ENCODE peak calls at places on chromosomes 7 and 10, in six cellular contexts. One of them, this sample, is unnamed.

GRCh38 chr10:130221456-130222375 is 85.5 kb downstream of the GLRX3 start:
- DNase-seq in right atrium auricular region: no peak
- DNase-seq in fibroblast of pulmonary artery: no peak
- DNase-seq in GM10248: no peak
- DNase-seq in GM20000: no peak
- DNase-seq in adrenal gland: no peak
- DNase-seq in this sample: no peak

GRCh38 chr7:70694909-70695803 is 436.8 kb upstream of the GALNT17 start:
- DNase-seq in right atrium auricular region: no peak
- DNase-seq in fibroblast of pulmonary artery: peak; percentile 22
- DNase-seq in GM10248: peak; percentile 38
- DNase-seq in GM20000: peak; percentile 58
- DNase-seq in adrenal gland: no peak
- DNase-seq in this sample: peak; percentile 45

GRCh38 chr10:3472705-3473078 is 300.1 kb upstream of the PITRM1 start:
- DNase-seq in right atrium auricular region: no peak
- DNase-seq in fibroblast of pulmonary artery: peak; percentile 50
- DNase-seq in GM10248: no peak
- DNase-seq in GM20000: no peak
- DNase-seq in adrenal gland: no peak
- DNase-seq in this sample: no peak

GRCh38 chr7:121604627-121605296 is 208.7 kb upstream of the FAM3C start:
- DNase-seq in right atrium auricular region: no peak
- DNase-seq in fibroblast of pulmonary artery: peak; percentile 38
- DNase-seq in GM10248: no peak
- DNase-seq in GM20000: no peak
- DNase-seq in adrenal gland: peak; percentile 40
- DNase-seq in this sample: no peak

GRCh38 chr7:13181221-13181620 is 493.8 kb downstream of the ARL4A start:
- DNase-seq in right atrium auricular region: no peak
- DNase-seq in fibroblast of pulmonary artery: peak; percentile 3
- DNase-seq in GM10248: no peak
- DNase-seq in GM20000: no peak
- DNase-seq in adrenal gland: no peak
- DNase-seq in this sample: no peak

GRCh38 chr7:135855836-135856235 is 107.2 kb upstream of the FAM180A start:
- DNase-seq in right atrium auricular region: no peak
- DNase-seq in fibroblast of pulmonary artery: no peak
- DNase-seq in GM10248: no peak
- DNase-seq in GM20000: no peak
- DNase-seq in adrenal gland: no peak
- DNase-seq in this sample: no peak

GRCh38 chr7:23333671-23334246 is 34.6 kb downstream of the MALSU1 start:
- DNase-seq in right atrium auricular region: no peak
- DNase-seq in fibroblast of pulmonary artery: peak; percentile 89
- DNase-seq in GM10248: no peak
- DNase-seq in GM20000: no peak
- DNase-seq in adrenal gland: no peak
- DNase-seq in this sample: no peak

GRCh38 chr10:74854610-74855009 is 28.2 kb downstream of the KAT6B start:
- DNase-seq in right atrium auricular region: no peak
- DNase-seq in fibroblast of pulmonary artery: no peak
- DNase-seq in GM10248: no peak
- DNase-seq in GM20000: peak; percentile 10
- DNase-seq in adrenal gland: no peak
- DNase-seq in this sample: no peak

GRCh38 chr10:36720931-36721330 is 404.5 kb upstream of the ANKRD30A start:
- DNase-seq in right atrium auricular region: no peak
- DNase-seq in fibroblast of pulmonary artery: peak; percentile 24
- DNase-seq in GM10248: no peak
- DNase-seq in GM20000: no peak
- DNase-seq in adrenal gland: no peak
- DNase-seq in this sample: no peak

GRCh38 chr7:155258233-155258575 is 39.5 kb upstream of the INSIG1 start:
- DNase-seq in right atrium auricular region: peak; percentile 79
- DNase-seq in fibroblast of pulmonary artery: peak; percentile 69
- DNase-seq in GM10248: no peak
- DNase-seq in GM20000: no peak
- DNase-seq in adrenal gland: peak; percentile 33
- DNase-seq in this sample: no peak

GRCh38 chr10:103676851-103677417 is 178.4 kb downstream of the SH3PXD2A start:
- DNase-seq in right atrium auricular region: peak; percentile 91
- DNase-seq in fibroblast of pulmonary artery: peak; percentile 93
- DNase-seq in GM10248: no peak
- DNase-seq in GM20000: no peak
- DNase-seq in adrenal gland: peak; percentile 53
- DNase-seq in this sample: no peak

GRCh38 chr7:87886875-87887274 is 10.6 kb downstream of the DBF4 start:
- DNase-seq in right atrium auricular region: no peak
- DNase-seq in fibroblast of pulmonary artery: peak; percentile 72
- DNase-seq in GM10248: no peak
- DNase-seq in GM20000: no peak
- DNase-seq in adrenal gland: no peak
- DNase-seq in this sample: peak; percentile 52

GRCh38 chr10:109018892-109019507 is 904.3 kb downstream of the XPNPEP1 start:
- DNase-seq in right atrium auricular region: no peak
- DNase-seq in fibroblast of pulmonary artery: no peak
- DNase-seq in GM10248: no peak
- DNase-seq in GM20000: no peak
- DNase-seq in adrenal gland: no peak
- DNase-seq in this sample: peak; percentile 16

GRCh38 chr10:98555011-98555619 is 108.4 kb upstream of the HPS1 start:
- DNase-seq in right atrium auricular region: no peak
- DNase-seq in fibroblast of pulmonary artery: no peak
- DNase-seq in GM10248: no peak
- DNase-seq in GM20000: no peak
- DNase-seq in adrenal gland: no peak
- DNase-seq in this sample: no peak

GRCh38 chr10:71811351-71811750 is 38.0 kb upstream of the VSIR start:
- DNase-seq in right atrium auricular region: no peak
- DNase-seq in fibroblast of pulmonary artery: no peak
- DNase-seq in GM10248: no peak
- DNase-seq in GM20000: no peak
- DNase-seq in adrenal gland: no peak
- DNase-seq in this sample: no peak

GRCh38 chr10:110151467-110151866 is 55.9 kb upstream of the MXI1 start:
- DNase-seq in right atrium auricular region: no peak
- DNase-seq in fibroblast of pulmonary artery: no peak
- DNase-seq in GM10248: no peak
- DNase-seq in GM20000: no peak
- DNase-seq in adrenal gland: no peak
- DNase-seq in this sample: no peak

GRCh38 chr7:121061826-121062582 is 73.5 kb downstream of the CPED1 start:
- DNase-seq in right atrium auricular region: no peak
- DNase-seq in fibroblast of pulmonary artery: no peak
- DNase-seq in GM10248: no peak
- DNase-seq in GM20000: no peak
- DNase-seq in adrenal gland: no peak
- DNase-seq in this sample: no peak

GRCh38 chr7:111059826-111060225 is 31.1 kb upstream of the LRRN3 start:
- DNase-seq in right atrium auricular region: no peak
- DNase-seq in fibroblast of pulmonary artery: no peak
- DNase-seq in GM10248: no peak
- DNase-seq in GM20000: no peak
- DNase-seq in adrenal gland: no peak
- DNase-seq in this sample: no peak

GRCh38 chr10:61272781-61273180 is 180.4 kb downstream of the TMEM26 start:
- DNase-seq in right atrium auricular region: no peak
- DNase-seq in fibroblast of pulmonary artery: no peak
- DNase-seq in GM10248: no peak
- DNase-seq in GM20000: no peak
- DNase-seq in adrenal gland: no peak
- DNase-seq in this sample: no peak

DNA sequence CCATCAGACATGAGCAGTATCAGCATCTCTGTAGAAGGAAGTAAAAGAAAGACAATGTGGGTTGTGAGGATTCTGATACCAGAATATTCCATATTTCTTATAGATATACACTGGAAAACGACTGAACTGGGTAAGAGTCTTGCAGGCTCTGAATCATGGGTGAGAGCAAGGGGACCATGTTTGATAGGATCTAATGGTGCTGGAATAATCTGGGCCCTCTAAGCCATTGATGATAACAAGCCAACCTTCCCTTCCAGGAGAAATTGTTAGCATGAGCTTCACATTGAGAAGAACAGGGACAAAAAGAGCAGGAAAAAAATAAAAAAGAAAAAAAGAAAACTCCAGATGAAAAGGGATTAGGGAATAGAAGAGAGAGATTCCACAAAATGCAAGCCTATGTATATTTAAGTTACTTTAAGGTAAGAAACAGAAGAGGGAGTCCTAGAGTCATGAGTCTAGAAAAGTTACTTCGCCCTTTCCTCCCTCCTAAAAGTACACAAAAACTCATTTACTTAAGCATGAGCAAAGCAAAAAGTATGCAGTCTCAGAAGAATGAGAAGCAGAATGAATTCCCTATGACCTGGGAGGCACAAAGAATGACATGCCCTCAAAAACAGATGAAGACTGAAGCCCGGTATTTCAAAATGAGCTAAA is 181.9 kb downstream of the TMEM26 start:
- DNase-seq in right atrium auricular region: no peak
- DNase-seq in fibroblast of pulmonary artery: peak; percentile 77
- DNase-seq in GM10248: no peak
- DNase-seq in GM20000: no peak
- DNase-seq in adrenal gland: no peak
- DNase-seq in this sample: no peak
- TF ChIP-seq CTCF in right atrium auricular region: no peak
- TF ChIP-seq CTCF in fibroblast of pulmonary artery: peak; percentile 30
- TF ChIP-seq CTCF in GM10248: no peak
- TF ChIP-seq CTCF in GM20000: no peak
- TF ChIP-seq CTCF in adrenal gland: peak; percentile 17
- TF ChIP-seq CTCF in this sample: no peak

GRCh38 chr10:27251554-27251953 is 11.0 kb upstream of the ACBD5 start:
- DNase-seq in right atrium auricular region: no peak
- DNase-seq in fibroblast of pulmonary artery: no peak
- DNase-seq in GM10248: no peak
- DNase-seq in GM20000: no peak
- DNase-seq in adrenal gland: no peak
- DNase-seq in this sample: no peak

GRCh38 chr10:27256299-27256698 is 15.7 kb upstream of the ACBD5 start:
- DNase-seq in right atrium auricular region: no peak
- DNase-seq in fibroblast of pulmonary artery: no peak
- DNase-seq in GM10248: no peak
- DNase-seq in GM20000: no peak
- DNase-seq in adrenal gland: no peak
- DNase-seq in this sample: no peak

GRCh38 chr10:27256790-27257189 is 16.2 kb upstream of the ACBD5 start:
- DNase-seq in right atrium auricular region: no peak
- DNase-seq in fibroblast of pulmonary artery: no peak
- DNase-seq in GM10248: no peak
- DNase-seq in GM20000: no peak
- DNase-seq in adrenal gland: no peak
- DNase-seq in this sample: no peak

GRCh38 chr10:27248215-27248614 is 7.6 kb upstream of the ACBD5 start:
- DNase-seq in right atrium auricular region: no peak
- DNase-seq in fibroblast of pulmonary artery: no peak
- DNase-seq in GM10248: no peak
- DNase-seq in GM20000: no peak
- DNase-seq in adrenal gland: no peak
- DNase-seq in this sample: no peak

GRCh38 chr10:27252267-27253000 is 11.8 kb upstream of the ACBD5 start:
- DNase-seq in right atrium auricular region: no peak
- DNase-seq in fibroblast of pulmonary artery: peak; percentile 69
- DNase-seq in GM10248: peak; percentile 85
- DNase-seq in GM20000: peak; percentile 91
- DNase-seq in adrenal gland: peak; percentile 68
- DNase-seq in this sample: no peak
- TF ChIP-seq CTCF in right atrium auricular region: peak; percentile 92
- TF ChIP-seq CTCF in fibroblast of pulmonary artery: peak; percentile 11
- TF ChIP-seq CTCF in GM10248: peak; percentile 25
- TF ChIP-seq CTCF in GM20000: peak; percentile 31
- TF ChIP-seq CTCF in adrenal gland: peak; percentile 37
- TF ChIP-seq CTCF in this sample: no peak

DNA sequence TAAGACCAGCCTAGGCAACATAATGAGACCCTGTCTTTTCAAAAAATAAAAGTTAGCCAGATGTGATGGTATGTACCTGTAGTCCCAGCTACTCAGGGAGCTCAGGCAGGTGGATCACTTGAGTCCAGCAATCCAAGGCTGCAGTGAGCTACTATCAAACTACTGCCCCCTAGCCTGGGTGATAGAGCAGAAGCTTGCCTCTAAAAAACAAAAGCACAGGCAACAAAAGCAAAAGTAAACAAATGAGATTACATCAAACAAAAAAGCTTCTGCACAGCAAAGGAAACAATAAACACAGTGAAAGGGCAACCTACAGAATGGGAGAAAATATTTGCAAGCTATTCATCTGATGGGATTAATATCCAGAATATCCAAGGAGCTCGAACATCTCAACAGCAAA is 65.4 kb downstream of the FANK1 start:
- DNase-seq in right atrium auricular region: no peak
- DNase-seq in fibroblast of pulmonary artery: no peak
- DNase-seq in GM10248: no peak
- DNase-seq in GM20000: no peak
- DNase-seq in adrenal gland: no peak
- DNase-seq in this sample: no peak
- TF ChIP-seq CTCF in right atrium auricular region: no peak
- TF ChIP-seq CTCF in fibroblast of pulmonary artery: no peak
- TF ChIP-seq CTCF in GM10248: no peak
- TF ChIP-seq CTCF in GM20000: no peak
- TF ChIP-seq CTCF in adrenal gland: no peak
- TF ChIP-seq CTCF in this sample: no peak

DNA sequence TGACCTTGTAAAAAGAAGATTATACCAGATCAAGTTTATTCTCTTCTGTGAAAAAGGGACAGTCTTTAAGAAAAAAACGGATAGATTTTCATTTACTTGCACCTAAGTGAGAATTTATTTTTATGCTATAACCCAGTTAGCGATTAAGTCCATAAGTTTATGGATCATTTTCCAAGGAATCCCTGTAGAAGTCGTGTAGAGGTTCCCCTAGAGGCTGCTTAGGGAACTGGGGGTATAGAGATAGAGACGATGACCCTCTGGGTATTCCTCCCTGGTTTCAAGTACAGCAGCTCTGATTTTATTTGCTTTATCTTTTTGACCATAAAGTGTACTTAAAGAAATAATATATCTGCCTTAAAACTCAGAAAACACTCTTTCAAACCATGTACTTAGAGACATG is 648.4 kb upstream of the LRRTM3 start:
- DNase-seq in right atrium auricular region: no peak
- DNase-seq in fibroblast of pulmonary artery: no peak
- DNase-seq in GM10248: no peak
- DNase-seq in GM20000: no peak
- DNase-seq in adrenal gland: no peak
- DNase-seq in this sample: no peak
- TF ChIP-seq CTCF in right atrium auricular region: no peak
- TF ChIP-seq CTCF in fibroblast of pulmonary artery: no peak
- TF ChIP-seq CTCF in GM10248: no peak
- TF ChIP-seq CTCF in GM20000: no peak
- TF ChIP-seq CTCF in adrenal gland: no peak
- TF ChIP-seq CTCF in this sample: peak; percentile 27